ENCODE peak calls at places on chromosome 6, in eight cellular contexts. K is mesendoderm, E is WERI-Rb-1, U is gastrocnemius medialis, F is A549, Q is AG04449, I is cardiac fibroblast, Y is lower lobe of right lung. R is an unnamed sample.

GRCh38 chr6:32835167-32835893 is 3.2 kb downstream of the TAP2 start:
- DNase-seq in K (no peak), E (no peak), U (no peak), F (no peak), Q (no peak), I (no peak), Y (no peak), R (no peak)

GRCh38 chr6:150142304-150142656 is 564 bp upstream of the PPP1R14C start:
- DNase-seq in K (peak; percentile 19), E (no peak), U (no peak), F (no peak), Q (no peak), I (peak; percentile 52), Y (peak; percentile 60), R (no peak)

GRCh38 chr6:160102956-160103824 is 18.4 kb upstream of the SLC22A1 start:
- DNase-seq in K (peak; percentile 77), E (peak; percentile 24), U (no peak), F (peak; percentile 41), Q (no peak), I (peak; percentile 62), Y (no peak), R (no peak)

GRCh38 chr6:118784641-118785164 is 109.2 kb upstream of the ASF1A start:
- DNase-seq in K (no peak), E (no peak), U (no peak), F (no peak), Q (no peak), I (no peak), Y (no peak), R (peak; percentile 52)

GRCh38 chr6:158707120-158707519 is 57.3 kb downstream of the SYTL3 start:
- DNase-seq in K (peak; percentile 99), E (no peak), U (peak; percentile 38), F (peak; percentile 60), Q (no peak), I (peak; percentile 61), Y (peak; percentile 70), R (no peak)

GRCh38 chr6:118400582-118400981 is 147.5 kb upstream of the PLN start:
- DNase-seq in K (no peak), E (no peak), U (no peak), F (no peak), Q (no peak), I (peak; percentile 8), Y (no peak), R (no peak)

GRCh38 chr6:54288476-54288875 is 19.8 kb upstream of the TINAG start:
- DNase-seq in K (no peak), E (no peak), U (no peak), F (no peak), Q (no peak), I (no peak), Y (no peak), R (no peak)

GRCh38 chr6:96926425-96926824 is 1.9 kb downstream of the KLHL32 start:
- DNase-seq in K (no peak), E (no peak), U (no peak), F (no peak), Q (no peak), I (no peak), Y (no peak), R (no peak)

GRCh38 chr6:163890100-163890499 is 475.6 kb downstream of the QKI start:
- DNase-seq in K (no peak), E (no peak), U (no peak), F (no peak), Q (no peak), I (no peak), Y (no peak), R (no peak)

GRCh38 chr6:96184798-96185197 is 169.0 kb downstream of the FUT9 start:
- DNase-seq in K (peak; percentile 62), E (no peak), U (no peak), F (no peak), Q (no peak), I (no peak), Y (no peak), R (no peak)

GRCh38 chr6:53294095-53294494 is 54.7 kb downstream of the ELOVL5 start:
- DNase-seq in K (peak; percentile 68), E (peak; percentile 53), U (no peak), F (no peak), Q (no peak), I (peak; percentile 25), Y (no peak), R (no peak)

GRCh38 chr6:123742626-123743025 is 61.0 kb upstream of the NKAIN2 start:
- DNase-seq in K (no peak), E (no peak), U (no peak), F (no peak), Q (no peak), I (no peak), Y (no peak), R (no peak)

GRCh38 chr6:116580198-116580597 is 8.9 kb downstream of the RWDD1 start:
- DNase-seq in K (no peak), E (no peak), U (no peak), F (no peak), Q (no peak), I (peak; percentile 56), Y (no peak), R (no peak)

GRCh38 chr6:31945507-31946369 is at the start of gene CFB:
- DNase-seq in K (peak; percentile 13), E (no peak), U (peak; percentile 69), F (peak; percentile 57), Q (no peak), I (peak; percentile 91), Y (peak; percentile 80), R (peak; percentile 82)

GRCh38 chr6:53898026-53898795 is 103.4 kb downstream of the LRRC1 start:
- DNase-seq in K (no peak), E (no peak), U (no peak), F (no peak), Q (no peak), I (peak; percentile 35), Y (no peak), R (no peak)

GRCh38 chr6:104431096-104431495 is 428.6 kb downstream of the HACE1 start:
- DNase-seq in K (no peak), E (no peak), U (no peak), F (no peak), Q (no peak), I (no peak), Y (no peak), R (no peak)

GRCh38 chr6:11171952-11172351 is 60.4 kb upstream of the ERVFRD-1 start:
- DNase-seq in K (no peak), E (no peak), U (no peak), F (no peak), Q (no peak), I (no peak), Y (no peak), R (no peak)

GRCh38 chr6:52454556-52454955 is 34.4 kb downstream of the EFHC1 start:
- DNase-seq in K (peak; percentile 15), E (no peak), U (no peak), F (no peak), Q (no peak), I (peak; percentile 46), Y (no peak), R (no peak)

GRCh38 chr6:150631982-150632642 is 32.4 kb downstream of the PLEKHG1 start:
- DNase-seq in K (no peak), E (no peak), U (no peak), F (no peak), Q (no peak), I (no peak), Y (no peak), R (no peak)

GRCh38 chr6:34231566-34232336 is 4.9 kb upstream of the HMGA1 start:
- DNase-seq in K (no peak), E (no peak), U (no peak), F (no peak), Q (no peak), I (no peak), Y (no peak), R (no peak)

DNA sequence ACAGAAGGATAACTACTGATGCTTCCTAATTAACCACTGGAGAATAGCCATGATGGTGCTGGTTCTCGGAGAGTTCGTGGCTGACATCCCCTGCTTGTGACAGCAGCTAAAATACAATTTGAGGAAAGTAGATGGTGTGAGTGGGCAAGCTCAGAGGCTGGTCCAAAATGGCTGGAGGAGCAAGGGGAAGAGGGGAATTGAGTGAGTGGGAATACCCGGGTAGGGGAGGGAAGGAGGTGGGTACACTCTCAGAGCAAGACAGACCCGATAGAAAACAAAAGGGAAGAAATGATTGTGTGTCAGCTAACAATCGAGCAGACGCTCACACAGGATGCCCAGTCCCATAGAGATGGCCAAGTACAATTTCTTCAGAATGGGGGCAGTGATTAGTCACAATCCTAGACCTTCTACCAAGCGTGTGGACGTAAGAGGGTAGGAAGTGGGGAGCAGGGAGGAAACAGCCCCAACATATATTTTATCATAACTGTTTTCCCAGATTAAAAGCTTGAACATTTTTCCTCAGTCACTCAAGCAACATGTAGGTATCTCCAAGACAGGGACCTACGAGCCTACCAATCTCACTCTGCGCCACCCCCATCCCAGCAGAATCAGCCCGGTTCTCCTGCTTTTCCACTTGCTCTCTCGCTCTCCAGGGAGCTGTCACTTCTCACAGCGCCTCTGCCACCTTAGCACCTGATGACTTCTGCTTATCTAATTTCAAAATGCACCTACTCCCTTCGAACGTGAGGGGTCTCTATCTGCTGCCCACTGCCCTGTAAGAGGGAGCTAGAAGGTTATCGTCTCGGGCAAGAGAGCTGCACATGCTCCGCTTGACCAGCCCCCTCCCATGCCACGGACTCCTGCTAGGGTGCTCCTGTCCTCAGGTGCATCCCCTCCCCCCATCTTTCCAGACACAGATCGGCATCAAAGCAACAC is 26.2 kb downstream of the RIPOR2 start:
- DNase-seq in K (peak; percentile 36), E (no peak), U (peak; percentile 37), F (no peak), Q (no peak), I (no peak), Y (no peak), R (no peak)
- H3K4me3 ChIP-seq in K (no peak overlapping the region), E (no peak overlapping the region), U (peak overlapping the region; percentile 82), F (no peak overlapping the region), Q (peak overlapping the region; percentile 63), I (no peak overlapping the region), Y (peak overlapping the region; percentile 64), R (peak overlapping the region; percentile 85)

GRCh38 chr6:15493437-15494168 is 169.2 kb downstream of the DTNBP1 start:
- DNase-seq in K (peak; percentile 56), E (no peak), U (no peak), F (no peak), Q (no peak), I (no peak), Y (no peak), R (no peak)
- H3K4me3 ChIP-seq in K (no peak overlapping the region), E (no peak overlapping the region), U (no peak overlapping the region), F (no peak overlapping the region), Q (no peak overlapping the region), I (no peak overlapping the region), Y (no peak overlapping the region), R (no peak overlapping the region)

DNA sequence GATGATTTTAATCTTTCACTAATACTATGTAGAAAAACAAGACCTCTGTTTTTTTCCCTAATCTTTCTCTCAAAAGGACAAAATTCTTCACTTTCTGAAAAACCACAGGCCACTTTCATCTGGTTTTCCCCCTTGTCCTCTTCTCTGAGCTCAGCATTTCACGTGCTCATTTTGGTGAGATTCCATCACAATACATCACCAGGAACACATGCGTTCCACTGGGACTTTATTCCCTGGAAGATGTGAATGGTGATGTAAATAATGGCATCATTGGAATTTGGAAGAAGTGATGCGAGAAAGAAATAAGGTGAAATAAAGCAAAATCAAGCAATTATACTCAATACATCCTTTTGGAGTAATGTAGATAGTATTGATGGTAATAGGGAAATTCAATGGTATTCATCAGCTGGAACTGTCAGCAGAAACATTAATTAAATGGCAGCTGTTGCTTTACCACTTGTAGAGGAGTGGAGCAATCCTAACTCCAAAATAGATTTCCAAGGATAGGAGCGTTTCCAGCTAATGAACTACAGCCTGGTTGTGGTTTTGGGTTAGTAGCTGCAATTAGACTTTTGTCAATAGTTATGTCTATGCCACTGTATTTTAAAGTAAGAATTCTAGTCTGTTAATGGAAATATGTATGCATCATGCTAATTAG is 11.5 kb downstream of the FILIP1 start:
- DNase-seq in K (no peak), E (no peak), U (peak; percentile 31), F (no peak), Q (no peak), I (peak; percentile 86), Y (no peak), R (peak; percentile 24)
- H3K4me3 ChIP-seq in K (no peak overlapping the region), E (no peak overlapping the region), U (no peak overlapping the region), F (no peak overlapping the region), Q (no peak overlapping the region), I (no peak overlapping the region), Y (no peak overlapping the region), R (no peak overlapping the region)

GRCh38 chr6:143902827-143903226 is 38.6 kb downstream of the ZC2HC1B start:
- DNase-seq in K (peak; percentile 4), E (no peak), U (no peak), F (no peak), Q (no peak), I (no peak), Y (no peak), R (no peak)
- H3K4me3 ChIP-seq in K (no peak overlapping the region), E (no peak overlapping the region), U (no peak overlapping the region), F (no peak overlapping the region), Q (no peak overlapping the region), I (no peak overlapping the region), Y (no peak overlapping the region), R (no peak overlapping the region)